ENCODE peak calls at places on chromosomes 12 and 14, in nine cellular contexts. R is upper lobe of right lung, A is NCI-H2081, U is WTC11, Y is putamen, V is colonic mucosa, C is aorta, W is fibroblast of the conjunctiva, O is nephron progenitor cell. S is an unnamed sample.
A peak's percentile ranks its signal among the peaks of the same experiment; 100 is the strongest.

GRCh38 chr14:103078420-103078749 is 5.6 kb upstream of the LBHD2 start:
- DNase-seq in O (peak; percentile 69), W (peak; percentile 71), Y (peak; percentile 71), C (peak; percentile 85), R (peak; percentile 89), A (peak; percentile 81), U (peak; percentile 77), V (peak; percentile 84), S (no peak)

GRCh38 chr12:6915023-6915788 is 826 bp downstream of the ENO2 start:
- DNase-seq in O (peak; percentile 59), Y (no peak), U (peak; percentile 74), C (peak; percentile 43), W (no peak), V (peak; percentile 65), R (no peak), A (peak; percentile 21), S (no peak)

GRCh38 chr12:57722716-57723629 is 15.6 kb downstream of the AGAP2 start:
- DNase-seq in R (no peak), A (peak; percentile 20), V (no peak), C (no peak), O (no peak), U (no peak), Y (no peak), W (no peak), S (no peak)

GRCh38 chr12:1424674-1425395 is 169.5 kb downstream of the FBXL14 start:
- DNase-seq in W (no peak), U (no peak), A (no peak), Y (no peak), V (no peak), R (no peak), C (no peak), O (no peak), S (no peak)

GRCh38 chr12:8038659-8039114 is 6.2 kb downstream of the FOXJ2 start:
- DNase-seq in Y (peak; percentile 78), R (peak; percentile 84), C (peak; percentile 75), O (peak; percentile 53), A (peak; percentile 91), W (no peak), V (peak; percentile 52), U (peak; percentile 69), S (no peak)

GRCh38 chr14:64720190-64720589 is 16.0 kb downstream of the PLEKHG3 start:
- DNase-seq in Y (no peak), O (no peak), A (no peak), W (peak; percentile 9), R (no peak), U (peak; percentile 5), C (no peak), V (peak; percentile 82), S (no peak)

GRCh38 chr14:76968621-76969063 is 59.9 kb downstream of the IRF2BPL start:
- DNase-seq in Y (no peak), V (no peak), A (peak; percentile 81), O (no peak), C (no peak), R (no peak), U (peak; percentile 61), W (no peak), S (no peak)

GRCh38 chr12:119593578-119594398 is at the start of gene TMEM233:
- DNase-seq in U (peak; percentile 53), W (no peak), A (no peak), C (peak; percentile 49), Y (no peak), R (no peak), O (peak; percentile 63), V (no peak), S (no peak)

GRCh38 chr14:67186789-67187188 is 2.5 kb upstream of the GARIN2 start:
- DNase-seq in V (no peak), Y (no peak), O (no peak), C (no peak), U (no peak), W (no peak), R (no peak), A (no peak), S (no peak)

GRCh38 chr14:30131698-30132097 is 204.1 kb upstream of the PRKD1 start:
- DNase-seq in R (no peak), C (no peak), V (no peak), U (no peak), A (no peak), O (no peak), W (no peak), Y (no peak), S (no peak)

GRCh38 chr14:75247286-75247922 is 31.2 kb upstream of the FOS start:
- DNase-seq in W (no peak), R (no peak), C (no peak), Y (no peak), U (no peak), V (no peak), O (no peak), A (no peak), S (no peak)

GRCh38 chr14:92863281-92863680 is 59.7 kb upstream of the CHGA start:
- DNase-seq in R (no peak), A (peak; percentile 98), V (no peak), U (no peak), Y (no peak), O (no peak), W (no peak), C (no peak), S (no peak)

GRCh38 chr12:22626429-22626828 is 1.5 kb downstream of the ETNK1 start:
- DNase-seq in V (no peak), A (no peak), R (no peak), C (no peak), O (no peak), U (no peak), Y (peak; percentile 15), W (no peak), S (no peak)

GRCh38 chr12:30988887-30989286 is 62.3 kb downstream of the TSPAN11 start:
- DNase-seq in C (no peak), Y (no peak), U (no peak), O (no peak), W (no peak), A (peak; percentile 79), R (no peak), V (peak; percentile 48), S (no peak)

GRCh38 chr14:97306785-97307246 is 509.6 kb downstream of the VRK1 start:
- DNase-seq in A (no peak), Y (peak; percentile 68), U (no peak), C (no peak), O (no peak), W (no peak), R (no peak), V (no peak), S (no peak)

GRCh38 chr12:59131462-59131861 is 211.2 kb upstream of the LRIG3 start:
- DNase-seq in A (no peak), Y (no peak), O (no peak), U (no peak), C (no peak), R (no peak), W (no peak), V (no peak), S (no peak)

GRCh38 chr12:121490401-121491257 is 90.2 kb downstream of the KDM2B start:
- DNase-seq in R (no peak), A (no peak), U (no peak), V (no peak), W (no peak), C (no peak), Y (no peak), O (peak; percentile 53), S (no peak)

GRCh38 chr14:102588821-102589220 is 3.6 kb upstream of the RCOR1 start:
- DNase-seq in Y (no peak), V (no peak), A (no peak), W (no peak), U (no peak), C (no peak), R (no peak), O (no peak), S (no peak)

GRCh38 chr12:19410211-19410610 is 29.1 kb upstream of the AEBP2 start:
- DNase-seq in W (no peak), A (peak; percentile 13), C (no peak), V (no peak), O (no peak), U (no peak), Y (no peak), R (no peak), S (no peak)

GRCh38 chr12:107145397-107145796 is 52.0 kb upstream of the CRY1 start:
- DNase-seq in C (no peak), Y (no peak), R (no peak), W (no peak), O (no peak), A (no peak), U (no peak), V (no peak), S (no peak)

GRCh38 chr12:128339121-128339520 is 72.2 kb downstream of the TMEM132C start:
- DNase-seq in O (peak; percentile 31), U (no peak), R (no peak), C (no peak), A (no peak), Y (no peak), V (no peak), W (no peak), S (no peak)

GRCh38 chr14:104001003-104001402 is 58.7 kb upstream of the RD3L start:
- DNase-seq in U (peak; percentile 54), A (no peak), R (no peak), Y (no peak), V (no peak), O (peak; percentile 16), W (no peak), C (no peak), S (no peak)

GRCh38 chr12:501722-502447 is 42.1 kb downstream of the B4GALNT3 start:
- DNase-seq in A (peak; percentile 87), C (no peak), O (no peak), W (no peak), Y (no peak), V (no peak), U (no peak), R (no peak), S (no peak)

GRCh38 chr14:96852823-96853422 is 55.7 kb downstream of the VRK1 start:
- DNase-seq in C (no peak), R (no peak), A (peak; percentile 41), U (no peak), W (peak; percentile 57), Y (no peak), O (peak; percentile 6), V (no peak), S (no peak)

GRCh38 chr14:100288382-100289185 is 17.7 kb downstream of the SLC25A29 start:
- DNase-seq in Y (no peak), V (no peak), C (no peak), U (peak; percentile 5), R (peak; percentile 46), O (no peak), A (no peak), W (no peak), S (no peak)

GRCh38 chr12:71014180-71014785 is 93.7 kb upstream of the PTPRR start:
- DNase-seq in A (peak; percentile 52), V (no peak), U (no peak), W (peak; percentile 69), C (no peak), O (no peak), R (no peak), Y (peak; percentile 12), S (no peak)